ENCODE peak calls at places on chromosome 13, in eight cellular contexts. One of them, this sample, is unnamed. For H3K4me1, the result is how much of the 10 kb centered on the place peaks cover.

GRCh38 chr13:31595568-31595967 is 143.8 kb upstream of the RXFP2 start:
- DNase-seq in breast epithelium: no peak
- DNase-seq in CD4-positive, CD25-positive, alpha-beta regulatory T cell: no peak
- DNase-seq in PC-3: no peak
- DNase-seq in Peyer's patch: no peak
- DNase-seq in thoracic aorta: no peak
- DNase-seq in CD8-positive, alpha-beta T cell: no peak
- DNase-seq in IMR-90: no peak
- DNase-seq in this sample: no peak

GRCh38 chr13:113863511-113864302 is at the start of gene GAS6:
- DNase-seq in IMR-90: no peak
- DNase-seq in CD4-positive, CD25-positive, alpha-beta regulatory T cell: peak
- DNase-seq in PC-3: peak
- DNase-seq in CD8-positive, alpha-beta T cell: peak
- DNase-seq in thoracic aorta: no peak
- DNase-seq in breast epithelium: peak
- DNase-seq in Peyer's patch: no peak
- DNase-seq in this sample: peak

GRCh38 chr13:111945086-111945485 is 121.9 kb upstream of the SOX1 start:
- DNase-seq in thoracic aorta: no peak
- DNase-seq in PC-3: no peak
- DNase-seq in CD8-positive, alpha-beta T cell: no peak
- DNase-seq in Peyer's patch: no peak
- DNase-seq in IMR-90: no peak
- DNase-seq in breast epithelium: no peak
- DNase-seq in CD4-positive, CD25-positive, alpha-beta regulatory T cell: no peak
- DNase-seq in this sample: no peak

GRCh38 chr13:109479991-109480696 is 306.2 kb downstream of the IRS2 start:
- DNase-seq in thoracic aorta: peak
- DNase-seq in Peyer's patch: no peak
- DNase-seq in PC-3: peak
- DNase-seq in breast epithelium: no peak
- DNase-seq in CD4-positive, CD25-positive, alpha-beta regulatory T cell: no peak
- DNase-seq in IMR-90: peak
- DNase-seq in CD8-positive, alpha-beta T cell: no peak
- DNase-seq in this sample: no peak

GRCh38 chr13:32330438-32330837 is 15.1 kb downstream of the BRCA2 start:
- DNase-seq in CD8-positive, alpha-beta T cell: no peak
- DNase-seq in breast epithelium: no peak
- DNase-seq in IMR-90: peak
- DNase-seq in Peyer's patch: no peak
- DNase-seq in thoracic aorta: no peak
- DNase-seq in CD4-positive, CD25-positive, alpha-beta regulatory T cell: no peak
- DNase-seq in PC-3: no peak
- DNase-seq in this sample: no peak

GRCh38 chr13:88526186-88526852 is 855.1 kb downstream of the SLITRK5 start:
- DNase-seq in PC-3: no peak
- DNase-seq in Peyer's patch: no peak
- DNase-seq in CD8-positive, alpha-beta T cell: no peak
- DNase-seq in breast epithelium: no peak
- DNase-seq in thoracic aorta: no peak
- DNase-seq in CD4-positive, CD25-positive, alpha-beta regulatory T cell: no peak
- DNase-seq in IMR-90: no peak
- DNase-seq in this sample: no peak

GRCh38 chr13:26037302-26037701 is 14.5 kb downstream of the SHISA2 start:
- DNase-seq in thoracic aorta: no peak
- DNase-seq in CD8-positive, alpha-beta T cell: peak
- DNase-seq in IMR-90: no peak
- DNase-seq in breast epithelium: no peak
- DNase-seq in PC-3: peak
- DNase-seq in CD4-positive, CD25-positive, alpha-beta regulatory T cell: peak
- DNase-seq in Peyer's patch: no peak
- DNase-seq in this sample: no peak

GRCh38 chr13:93244141-93244917 is 17.7 kb downstream of the GPC6 start:
- DNase-seq in thoracic aorta: no peak
- DNase-seq in Peyer's patch: no peak
- DNase-seq in CD4-positive, CD25-positive, alpha-beta regulatory T cell: no peak
- DNase-seq in PC-3: no peak
- DNase-seq in IMR-90: peak
- DNase-seq in CD8-positive, alpha-beta T cell: no peak
- DNase-seq in breast epithelium: no peak
- DNase-seq in this sample: no peak

GRCh38 chr13:110634558-110634957 is 19.2 kb downstream of the NAXD start:
- DNase-seq in thoracic aorta: no peak
- DNase-seq in Peyer's patch: no peak
- DNase-seq in breast epithelium: no peak
- DNase-seq in IMR-90: peak
- DNase-seq in PC-3: peak
- DNase-seq in CD4-positive, CD25-positive, alpha-beta regulatory T cell: no peak
- DNase-seq in CD8-positive, alpha-beta T cell: no peak
- DNase-seq in this sample: peak

GRCh38 chr13:44617648-44618047 is 41.5 kb upstream of the TSC22D1 start:
- DNase-seq in CD8-positive, alpha-beta T cell: no peak
- DNase-seq in CD4-positive, CD25-positive, alpha-beta regulatory T cell: no peak
- DNase-seq in thoracic aorta: no peak
- DNase-seq in Peyer's patch: no peak
- DNase-seq in breast epithelium: no peak
- DNase-seq in PC-3: no peak
- DNase-seq in IMR-90: no peak
- DNase-seq in this sample: no peak

GRCh38 chr13:41456768-41457588 is at the start of gene RGCC:
- DNase-seq in CD4-positive, CD25-positive, alpha-beta regulatory T cell: peak
- DNase-seq in IMR-90: peak
- DNase-seq in PC-3: peak
- DNase-seq in Peyer's patch: peak
- DNase-seq in thoracic aorta: peak
- DNase-seq in breast epithelium: peak
- DNase-seq in CD8-positive, alpha-beta T cell: peak
- DNase-seq in this sample: peak

GRCh38 chr13:70107498-70108271 is at the start of gene ATXN8OS:
- DNase-seq in Peyer's patch: no peak
- DNase-seq in IMR-90: no peak
- DNase-seq in CD4-positive, CD25-positive, alpha-beta regulatory T cell: no peak
- DNase-seq in CD8-positive, alpha-beta T cell: no peak
- DNase-seq in PC-3: no peak
- DNase-seq in breast epithelium: no peak
- DNase-seq in thoracic aorta: no peak
- DNase-seq in this sample: peak

GRCh38 chr13:66974174-66974573 is 256.0 kb downstream of the PCDH9 start:
- DNase-seq in PC-3: no peak
- DNase-seq in thoracic aorta: no peak
- DNase-seq in breast epithelium: no peak
- DNase-seq in IMR-90: peak
- DNase-seq in Peyer's patch: no peak
- DNase-seq in CD8-positive, alpha-beta T cell: no peak
- DNase-seq in CD4-positive, CD25-positive, alpha-beta regulatory T cell: no peak
- DNase-seq in this sample: no peak

GRCh38 chr13:73075546-73075945 is 16.7 kb downstream of the KLF5 start:
- DNase-seq in Peyer's patch: no peak
- DNase-seq in thoracic aorta: no peak
- DNase-seq in breast epithelium: no peak
- DNase-seq in IMR-90: no peak
- DNase-seq in CD8-positive, alpha-beta T cell: no peak
- DNase-seq in CD4-positive, CD25-positive, alpha-beta regulatory T cell: no peak
- DNase-seq in PC-3: no peak
- DNase-seq in this sample: peak
- H3K4me1 ChIP-seq in Peyer's patch: under half
- H3K4me1 ChIP-seq in thoracic aorta: under half
- H3K4me1 ChIP-seq in breast epithelium: under half
- H3K4me1 ChIP-seq in IMR-90: under half
- H3K4me1 ChIP-seq in CD8-positive, alpha-beta T cell: under half
- H3K4me1 ChIP-seq in CD4-positive, CD25-positive, alpha-beta regulatory T cell: under half
- H3K4me1 ChIP-seq in PC-3: under half
- H3K4me1 ChIP-seq in this sample: under half

DNA sequence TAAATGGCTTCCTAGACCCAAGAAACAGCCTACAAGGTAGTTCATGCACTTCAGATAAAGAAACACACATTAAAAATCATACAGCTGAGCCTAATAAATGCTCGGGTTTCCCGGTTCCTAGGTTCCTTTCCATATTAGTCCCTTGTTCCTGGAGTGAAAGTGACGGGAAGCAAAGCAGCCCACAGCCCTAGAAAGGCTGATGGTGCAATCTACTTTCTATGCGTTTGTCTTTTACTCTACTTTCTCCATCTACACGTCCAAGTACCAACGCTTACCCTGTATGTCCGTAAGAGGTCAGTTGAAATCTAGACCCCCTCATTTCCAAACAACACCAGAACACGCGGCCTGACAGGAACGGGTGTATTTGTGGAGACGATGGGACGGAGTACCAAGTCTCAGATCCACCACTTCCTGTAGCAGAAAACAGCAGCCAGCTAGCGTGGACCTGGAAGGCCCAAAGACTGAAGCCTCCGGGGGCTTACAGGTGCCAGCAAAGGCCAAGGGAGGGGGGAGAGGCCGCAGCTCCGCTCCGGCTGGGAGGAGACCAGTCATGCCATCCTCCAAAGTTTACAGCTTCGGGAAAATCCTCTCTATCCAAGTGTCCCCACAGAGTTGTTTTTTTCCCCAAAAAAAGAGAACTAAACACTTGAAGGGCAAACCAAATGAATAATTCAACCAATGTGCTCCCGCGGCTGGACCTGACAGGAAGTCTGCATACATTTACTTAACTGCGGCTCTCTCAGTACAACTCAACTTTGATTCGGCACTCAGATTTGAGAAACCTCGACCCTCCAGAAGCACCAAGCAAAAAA is 34.1 kb downstream of the STK24 start:
- DNase-seq in IMR-90: no peak
- DNase-seq in CD4-positive, CD25-positive, alpha-beta regulatory T cell: peak
- DNase-seq in CD8-positive, alpha-beta T cell: no peak
- DNase-seq in PC-3: no peak
- DNase-seq in Peyer's patch: peak
- DNase-seq in breast epithelium: no peak
- DNase-seq in thoracic aorta: no peak
- DNase-seq in this sample: no peak
- H3K4me3 ChIP-seq in IMR-90: no peak
- H3K4me3 ChIP-seq in CD4-positive, CD25-positive, alpha-beta regulatory T cell: peak
- H3K4me3 ChIP-seq in CD8-positive, alpha-beta T cell: peak
- H3K4me3 ChIP-seq in PC-3: no peak
- H3K4me3 ChIP-seq in Peyer's patch: peak
- H3K4me3 ChIP-seq in breast epithelium: peak
- H3K4me3 ChIP-seq in thoracic aorta: peak
- H3K4me3 ChIP-seq in this sample: peak

GRCh38 chr13:97340399-97340798 is 93.6 kb upstream of the RAP2A start:
- DNase-seq in breast epithelium: no peak
- DNase-seq in PC-3: no peak
- DNase-seq in Peyer's patch: no peak
- DNase-seq in CD8-positive, alpha-beta T cell: no peak
- DNase-seq in thoracic aorta: no peak
- DNase-seq in IMR-90: no peak
- DNase-seq in CD4-positive, CD25-positive, alpha-beta regulatory T cell: peak
- DNase-seq in this sample: no peak

GRCh38 chr13:97339989-97340361 is 94.0 kb upstream of the RAP2A start:
- DNase-seq in PC-3: no peak
- DNase-seq in Peyer's patch: no peak
- DNase-seq in thoracic aorta: no peak
- DNase-seq in IMR-90: no peak
- DNase-seq in CD4-positive, CD25-positive, alpha-beta regulatory T cell: peak
- DNase-seq in CD8-positive, alpha-beta T cell: no peak
- DNase-seq in breast epithelium: no peak
- DNase-seq in this sample: no peak

GRCh38 chr13:97342936-97343335 is 91.0 kb upstream of the RAP2A start:
- DNase-seq in PC-3: no peak
- DNase-seq in breast epithelium: no peak
- DNase-seq in thoracic aorta: no peak
- DNase-seq in IMR-90: no peak
- DNase-seq in CD8-positive, alpha-beta T cell: no peak
- DNase-seq in CD4-positive, CD25-positive, alpha-beta regulatory T cell: no peak
- DNase-seq in Peyer's patch: no peak
- DNase-seq in this sample: no peak

GRCh38 chr13:97341135-97341534 is 92.8 kb upstream of the RAP2A start:
- DNase-seq in CD4-positive, CD25-positive, alpha-beta regulatory T cell: no peak
- DNase-seq in breast epithelium: no peak
- DNase-seq in PC-3: peak
- DNase-seq in Peyer's patch: no peak
- DNase-seq in thoracic aorta: no peak
- DNase-seq in IMR-90: no peak
- DNase-seq in CD8-positive, alpha-beta T cell: no peak
- DNase-seq in this sample: no peak

DNA sequence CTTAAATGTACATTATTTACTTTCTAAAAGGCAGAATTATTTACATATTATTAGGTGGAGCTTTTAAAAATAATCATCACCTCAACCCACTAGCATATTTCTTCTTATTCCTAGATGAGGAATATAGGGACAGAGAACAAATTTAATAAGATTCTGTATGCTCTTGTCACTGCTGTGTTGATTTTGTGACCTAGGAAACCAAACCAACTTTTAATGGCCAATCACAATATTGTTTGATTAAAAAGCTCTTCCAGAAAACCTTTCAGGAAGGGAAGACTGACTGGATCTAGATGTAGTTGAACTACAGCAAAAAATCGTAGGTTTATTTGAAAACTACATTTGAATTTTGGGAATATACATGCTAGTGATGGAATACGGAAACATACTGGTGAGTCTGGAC is 91.8 kb upstream of the RAP2A start:
- DNase-seq in Peyer's patch: no peak
- DNase-seq in thoracic aorta: no peak
- DNase-seq in CD8-positive, alpha-beta T cell: no peak
- DNase-seq in IMR-90: no peak
- DNase-seq in CD4-positive, CD25-positive, alpha-beta regulatory T cell: no peak
- DNase-seq in PC-3: no peak
- DNase-seq in breast epithelium: no peak
- DNase-seq in this sample: no peak
- H3K4me1 ChIP-seq in Peyer's patch: under half
- H3K4me1 ChIP-seq in thoracic aorta: under half
- H3K4me1 ChIP-seq in CD8-positive, alpha-beta T cell: under half
- H3K4me1 ChIP-seq in IMR-90: under half
- H3K4me1 ChIP-seq in CD4-positive, CD25-positive, alpha-beta regulatory T cell: under half
- H3K4me1 ChIP-seq in PC-3: under half
- H3K4me1 ChIP-seq in breast epithelium: under half
- H3K4me1 ChIP-seq in this sample: under half

GRCh38 chr13:48234652-48235099 is 1.7 kb downstream of the ITM2B start:
- DNase-seq in PC-3: peak
- DNase-seq in thoracic aorta: no peak
- DNase-seq in IMR-90: no peak
- DNase-seq in breast epithelium: no peak
- DNase-seq in CD8-positive, alpha-beta T cell: no peak
- DNase-seq in CD4-positive, CD25-positive, alpha-beta regulatory T cell: no peak
- DNase-seq in Peyer's patch: no peak
- DNase-seq in this sample: no peak

GRCh38 chr13:48233886-48234488 is 981 bp downstream of the ITM2B start:
- DNase-seq in Peyer's patch: no peak
- DNase-seq in breast epithelium: no peak
- DNase-seq in IMR-90: peak
- DNase-seq in PC-3: peak
- DNase-seq in CD4-positive, CD25-positive, alpha-beta regulatory T cell: no peak
- DNase-seq in CD8-positive, alpha-beta T cell: no peak
- DNase-seq in thoracic aorta: no peak
- DNase-seq in this sample: no peak

GRCh38 chr13:48235100-48235813 is 2.3 kb downstream of the ITM2B start:
- DNase-seq in breast epithelium: peak
- DNase-seq in thoracic aorta: no peak
- DNase-seq in IMR-90: peak
- DNase-seq in Peyer's patch: no peak
- DNase-seq in PC-3: peak
- DNase-seq in CD4-positive, CD25-positive, alpha-beta regulatory T cell: peak
- DNase-seq in CD8-positive, alpha-beta T cell: no peak
- DNase-seq in this sample: peak

GRCh38 chr13:48235814-48236135 is 2.8 kb downstream of the ITM2B start:
- DNase-seq in PC-3: no peak
- DNase-seq in IMR-90: no peak
- DNase-seq in CD8-positive, alpha-beta T cell: no peak
- DNase-seq in CD4-positive, CD25-positive, alpha-beta regulatory T cell: no peak
- DNase-seq in thoracic aorta: no peak
- DNase-seq in Peyer's patch: no peak
- DNase-seq in breast epithelium: no peak
- DNase-seq in this sample: no peak

GRCh38 chr13:48236528-48237353 is 3.7 kb downstream of the ITM2B start:
- DNase-seq in PC-3: no peak
- DNase-seq in breast epithelium: no peak
- DNase-seq in thoracic aorta: no peak
- DNase-seq in CD8-positive, alpha-beta T cell: no peak
- DNase-seq in CD4-positive, CD25-positive, alpha-beta regulatory T cell: no peak
- DNase-seq in IMR-90: no peak
- DNase-seq in Peyer's patch: no peak
- DNase-seq in this sample: no peak
- H3K4me3 ChIP-seq in PC-3: no peak
- H3K4me3 ChIP-seq in breast epithelium: peak
- H3K4me3 ChIP-seq in thoracic aorta: peak
- H3K4me3 ChIP-seq in CD8-positive, alpha-beta T cell: peak
- H3K4me3 ChIP-seq in CD4-positive, CD25-positive, alpha-beta regulatory T cell: peak
- H3K4me3 ChIP-seq in IMR-90: no peak
- H3K4me3 ChIP-seq in Peyer's patch: peak
- H3K4me3 ChIP-seq in this sample: peak

This sample was measured in lower lobe of right lung.